ENCODE peak calls at places on chromosomes 12 and 14, in eight cellular contexts. One of them, this sample, is unnamed.

GRCh38 chr14:55302770-55303472 is 31.7 kb downstream of the FBXO34 start:
- DNase-seq in GM23248: no peak
- DNase-seq in right cardiac atrium: no peak
- DNase-seq in Peyer's patch: no peak
- DNase-seq in lower lobe of right lung: no peak
- DNase-seq in mesendoderm: no peak
- DNase-seq in PC-9: no peak
- DNase-seq in aorta: no peak
- DNase-seq in this sample: no peak

GRCh38 chr12:52347546-52348510 is 19.5 kb downstream of the KRT85 start:
- DNase-seq in GM23248: no peak
- DNase-seq in right cardiac atrium: no peak
- DNase-seq in Peyer's patch: no peak
- DNase-seq in lower lobe of right lung: no peak
- DNase-seq in mesendoderm: no peak
- DNase-seq in PC-9: no peak
- DNase-seq in aorta: peak
- DNase-seq in this sample: no peak

GRCh38 chr12:103334447-103334846 is 161.3 kb downstream of the C12orf42 start:
- DNase-seq in GM23248: no peak
- DNase-seq in right cardiac atrium: no peak
- DNase-seq in Peyer's patch: no peak
- DNase-seq in lower lobe of right lung: no peak
- DNase-seq in mesendoderm: no peak
- DNase-seq in PC-9: no peak
- DNase-seq in aorta: no peak
- DNase-seq in this sample: no peak

GRCh38 chr12:101939856-101940265 is 62.5 kb downstream of the DRAM1 start:
- DNase-seq in GM23248: peak
- DNase-seq in right cardiac atrium: peak
- DNase-seq in Peyer's patch: peak
- DNase-seq in lower lobe of right lung: no peak
- DNase-seq in mesendoderm: peak
- DNase-seq in PC-9: peak
- DNase-seq in aorta: no peak
- DNase-seq in this sample: peak

GRCh38 chr14:94074534-94074933 is 6.5 kb downstream of the DDX24 start:
- DNase-seq in GM23248: no peak
- DNase-seq in right cardiac atrium: no peak
- DNase-seq in Peyer's patch: no peak
- DNase-seq in lower lobe of right lung: no peak
- DNase-seq in mesendoderm: no peak
- DNase-seq in PC-9: no peak
- DNase-seq in aorta: no peak
- DNase-seq in this sample: no peak

GRCh38 chr14:67413806-67414769 is 2.1 kb upstream of the PLEK2 start:
- DNase-seq in GM23248: peak
- DNase-seq in right cardiac atrium: peak
- DNase-seq in Peyer's patch: no peak
- DNase-seq in lower lobe of right lung: no peak
- DNase-seq in mesendoderm: peak
- DNase-seq in PC-9: peak
- DNase-seq in aorta: peak
- DNase-seq in this sample: no peak

GRCh38 chr12:89733579-89734201 is 25.1 kb upstream of the ATP2B1 start:
- DNase-seq in GM23248: peak
- DNase-seq in right cardiac atrium: no peak
- DNase-seq in Peyer's patch: no peak
- DNase-seq in lower lobe of right lung: no peak
- DNase-seq in mesendoderm: no peak
- DNase-seq in PC-9: no peak
- DNase-seq in aorta: no peak
- DNase-seq in this sample: no peak

GRCh38 chr12:49188205-49188915 is 520 bp downstream of the TUBA1A start:
- DNase-seq in GM23248: peak
- DNase-seq in right cardiac atrium: peak
- DNase-seq in Peyer's patch: peak
- DNase-seq in lower lobe of right lung: peak
- DNase-seq in mesendoderm: peak
- DNase-seq in PC-9: peak
- DNase-seq in aorta: peak
- DNase-seq in this sample: peak

GRCh38 chr14:64973026-64973442 is 898 bp upstream of the RAB15 start:
- DNase-seq in GM23248: no peak
- DNase-seq in right cardiac atrium: no peak
- DNase-seq in Peyer's patch: peak
- DNase-seq in lower lobe of right lung: no peak
- DNase-seq in mesendoderm: no peak
- DNase-seq in PC-9: no peak
- DNase-seq in aorta: no peak
- DNase-seq in this sample: no peak

GRCh38 chr14:64973826-64974225 is 1.7 kb upstream of the RAB15 start:
- DNase-seq in GM23248: no peak
- DNase-seq in right cardiac atrium: no peak
- DNase-seq in Peyer's patch: peak
- DNase-seq in lower lobe of right lung: no peak
- DNase-seq in mesendoderm: no peak
- DNase-seq in PC-9: no peak
- DNase-seq in aorta: no peak
- DNase-seq in this sample: no peak

GRCh38 chr14:64970776-64971451 is 1.2 kb downstream of the RAB15 start:
- DNase-seq in GM23248: peak
- DNase-seq in right cardiac atrium: no peak
- DNase-seq in Peyer's patch: no peak
- DNase-seq in lower lobe of right lung: no peak
- DNase-seq in mesendoderm: peak
- DNase-seq in PC-9: peak
- DNase-seq in aorta: no peak
- DNase-seq in this sample: no peak

GRCh38 chr14:64971452-64971889 is 665 bp downstream of the RAB15 start:
- DNase-seq in GM23248: no peak
- DNase-seq in right cardiac atrium: no peak
- DNase-seq in Peyer's patch: no peak
- DNase-seq in lower lobe of right lung: no peak
- DNase-seq in mesendoderm: no peak
- DNase-seq in PC-9: peak
- DNase-seq in aorta: no peak
- DNase-seq in this sample: no peak

GRCh38 chr14:64971890-64972785 is at the start of gene RAB15:
- DNase-seq in GM23248: peak
- DNase-seq in right cardiac atrium: peak
- DNase-seq in Peyer's patch: peak
- DNase-seq in lower lobe of right lung: no peak
- DNase-seq in mesendoderm: no peak
- DNase-seq in PC-9: peak
- DNase-seq in aorta: peak
- DNase-seq in this sample: no peak
- H3K27ac ChIP-seq in GM23248: no peak
- H3K27ac ChIP-seq in right cardiac atrium: no peak
- H3K27ac ChIP-seq in Peyer's patch: peak
- H3K27ac ChIP-seq in lower lobe of right lung: peak
- H3K27ac ChIP-seq in mesendoderm: peak
- H3K27ac ChIP-seq in PC-9: peak
- H3K27ac ChIP-seq in aorta: no peak
- H3K27ac ChIP-seq in this sample: no peak

GRCh38 chr12:10829994-10830393 is 3.8 kb upstream of the TAS2R10 start:
- DNase-seq in GM23248: peak
- DNase-seq in right cardiac atrium: no peak
- DNase-seq in Peyer's patch: no peak
- DNase-seq in lower lobe of right lung: no peak
- DNase-seq in mesendoderm: no peak
- DNase-seq in PC-9: no peak
- DNase-seq in aorta: no peak
- DNase-seq in this sample: no peak

GRCh38 chr12:10826258-10826657 is at the start of gene TAS2R10:
- DNase-seq in GM23248: no peak
- DNase-seq in right cardiac atrium: no peak
- DNase-seq in Peyer's patch: no peak
- DNase-seq in lower lobe of right lung: no peak
- DNase-seq in mesendoderm: no peak
- DNase-seq in PC-9: no peak
- DNase-seq in aorta: no peak
- DNase-seq in this sample: no peak
- H3K4me3 ChIP-seq in GM23248: no peak
- H3K4me3 ChIP-seq in right cardiac atrium: no peak
- H3K4me3 ChIP-seq in Peyer's patch: no peak
- H3K4me3 ChIP-seq in lower lobe of right lung: no peak
- H3K4me3 ChIP-seq in mesendoderm: no peak
- H3K4me3 ChIP-seq in PC-9: no peak
- H3K4me3 ChIP-seq in aorta: no peak
- H3K4me3 ChIP-seq in this sample: no peak

GRCh38 chr14:52060080-52060479 is 8.8 kb downstream of the NID2 start:
- DNase-seq in GM23248: peak
- DNase-seq in right cardiac atrium: peak
- DNase-seq in Peyer's patch: no peak
- DNase-seq in lower lobe of right lung: no peak
- DNase-seq in mesendoderm: no peak
- DNase-seq in PC-9: no peak
- DNase-seq in aorta: no peak
- DNase-seq in this sample: no peak
- H3K27ac ChIP-seq in GM23248: peak
- H3K27ac ChIP-seq in right cardiac atrium: peak
- H3K27ac ChIP-seq in Peyer's patch: no peak
- H3K27ac ChIP-seq in lower lobe of right lung: no peak
- H3K27ac ChIP-seq in mesendoderm: no peak
- H3K27ac ChIP-seq in PC-9: no peak
- H3K27ac ChIP-seq in aorta: peak
- H3K27ac ChIP-seq in this sample: no peak

GRCh38 chr12:39620664-39621658 is 1.4 kb upstream of the ABCD2 start:
- DNase-seq in GM23248: no peak
- DNase-seq in right cardiac atrium: no peak
- DNase-seq in Peyer's patch: peak
- DNase-seq in lower lobe of right lung: no peak
- DNase-seq in mesendoderm: peak
- DNase-seq in PC-9: no peak
- DNase-seq in aorta: peak
- DNase-seq in this sample: no peak
- H3K4me3 ChIP-seq in GM23248: peak
- H3K4me3 ChIP-seq in right cardiac atrium: peak
- H3K4me3 ChIP-seq in Peyer's patch: peak
- H3K4me3 ChIP-seq in lower lobe of right lung: peak
- H3K4me3 ChIP-seq in mesendoderm: no peak
- H3K4me3 ChIP-seq in PC-9: peak
- H3K4me3 ChIP-seq in aorta: peak
- H3K4me3 ChIP-seq in this sample: peak

DNA sequence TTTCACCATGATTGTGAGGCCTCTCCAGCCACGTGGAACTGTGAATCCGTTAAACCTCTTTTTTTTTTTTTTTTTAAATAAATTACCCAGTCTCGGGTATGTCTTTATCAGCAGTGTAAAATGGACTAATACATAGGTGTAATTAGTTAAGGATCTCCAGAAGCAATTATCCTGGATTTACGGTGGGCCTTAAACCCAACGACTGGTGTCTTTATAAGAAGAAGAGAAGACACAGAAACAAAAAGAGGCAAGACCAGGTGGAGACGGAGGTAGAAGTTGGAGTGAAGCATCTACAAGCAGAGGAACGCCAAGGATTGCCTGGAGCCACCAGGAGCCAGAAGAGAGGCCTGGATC is 114.6 kb upstream of the MAP1LC3B2 start:
- DNase-seq in GM23248: no peak
- DNase-seq in right cardiac atrium: no peak
- DNase-seq in Peyer's patch: no peak
- DNase-seq in lower lobe of right lung: no peak
- DNase-seq in mesendoderm: no peak
- DNase-seq in PC-9: no peak
- DNase-seq in aorta: no peak
- DNase-seq in this sample: no peak
- H3K27ac ChIP-seq in GM23248: no peak
- H3K27ac ChIP-seq in right cardiac atrium: no peak
- H3K27ac ChIP-seq in Peyer's patch: no peak
- H3K27ac ChIP-seq in lower lobe of right lung: no peak
- H3K27ac ChIP-seq in mesendoderm: no peak
- H3K27ac ChIP-seq in PC-9: no peak
- H3K27ac ChIP-seq in aorta: no peak
- H3K27ac ChIP-seq in this sample: peak

GRCh38 chr14:71452535-71452934 is 479.7 kb upstream of the RGS6 start:
- DNase-seq in GM23248: peak
- DNase-seq in right cardiac atrium: no peak
- DNase-seq in Peyer's patch: no peak
- DNase-seq in lower lobe of right lung: no peak
- DNase-seq in mesendoderm: no peak
- DNase-seq in PC-9: no peak
- DNase-seq in aorta: no peak
- DNase-seq in this sample: no peak
- H3K4me3 ChIP-seq in GM23248: no peak
- H3K4me3 ChIP-seq in right cardiac atrium: no peak
- H3K4me3 ChIP-seq in Peyer's patch: no peak
- H3K4me3 ChIP-seq in lower lobe of right lung: no peak
- H3K4me3 ChIP-seq in mesendoderm: no peak
- H3K4me3 ChIP-seq in PC-9: no peak
- H3K4me3 ChIP-seq in aorta: no peak
- H3K4me3 ChIP-seq in this sample: no peak

DNA sequence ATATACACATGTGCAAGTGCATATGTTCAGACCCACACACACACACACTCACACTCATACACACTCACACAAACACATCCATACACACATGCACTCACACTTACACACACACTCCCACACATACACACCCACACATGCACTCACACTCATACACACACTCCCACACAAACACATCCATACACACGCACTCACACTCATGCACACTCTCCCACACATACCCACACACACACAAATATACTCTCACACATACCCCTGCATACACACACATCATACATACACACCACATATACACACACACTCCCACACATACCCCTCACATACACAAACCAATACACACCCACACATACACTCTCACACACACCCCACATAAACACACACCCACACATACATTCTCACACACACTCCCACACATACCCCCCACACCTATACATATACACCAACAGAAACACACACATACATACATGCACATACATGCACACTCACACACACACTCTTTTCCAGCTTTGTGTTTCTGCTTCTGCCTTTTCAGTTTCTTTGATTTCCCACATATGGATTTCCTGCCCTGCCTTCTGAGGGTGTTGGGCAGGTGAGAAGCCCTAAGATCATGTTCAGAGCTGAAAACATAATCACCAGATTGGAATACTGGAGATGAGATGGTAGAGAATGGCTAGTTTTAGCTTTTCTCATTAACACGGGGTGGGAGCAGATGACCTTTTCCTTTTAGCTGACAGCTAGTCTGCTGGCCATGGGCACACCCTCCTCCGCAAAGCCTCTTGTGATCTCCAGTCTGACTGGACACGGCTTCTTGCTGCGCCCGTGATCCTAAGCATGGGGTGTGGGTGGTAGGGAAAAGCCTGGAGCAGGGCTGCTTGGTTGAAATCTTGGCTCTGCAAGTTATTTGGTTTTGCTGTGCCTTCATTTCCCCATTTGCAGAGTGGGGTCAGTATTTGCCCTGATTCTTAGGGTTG is 214.0 kb downstream of the CHST11 start:
- DNase-seq in GM23248: peak
- DNase-seq in right cardiac atrium: no peak
- DNase-seq in Peyer's patch: no peak
- DNase-seq in lower lobe of right lung: peak
- DNase-seq in mesendoderm: no peak
- DNase-seq in PC-9: peak
- DNase-seq in aorta: no peak
- DNase-seq in this sample: no peak
- H3K27ac ChIP-seq in GM23248: peak
- H3K27ac ChIP-seq in right cardiac atrium: peak
- H3K27ac ChIP-seq in Peyer's patch: no peak
- H3K27ac ChIP-seq in lower lobe of right lung: peak
- H3K27ac ChIP-seq in mesendoderm: no peak
- H3K27ac ChIP-seq in PC-9: peak
- H3K27ac ChIP-seq in aorta: peak
- H3K27ac ChIP-seq in this sample: peak